ENCODE peak calls at places on chromosomes 6 and 20, in seven cellular contexts. One of them, this sample, is unnamed. For H3K4me1, the result is how much of the 10 kb centered on the place peaks cover.

GRCh38 chr6:4940416-4940815 is 63.4 kb downstream of the RPP40 start:
- DNase-seq in astrocyte: peak
- DNase-seq in OCI-LY7: no peak
- DNase-seq in GM23338: no peak
- DNase-seq in heart left ventricle: no peak
- DNase-seq in heart right ventricle: no peak
- DNase-seq in tibial nerve: no peak
- DNase-seq in this sample: no peak

GRCh38 chr6:135419162-135419561 is 78.4 kb downstream of the AHI1 start:
- DNase-seq in heart right ventricle: no peak
- DNase-seq in GM23338: no peak
- DNase-seq in heart left ventricle: no peak
- DNase-seq in OCI-LY7: no peak
- DNase-seq in tibial nerve: no peak
- DNase-seq in astrocyte: peak
- DNase-seq in this sample: no peak

GRCh38 chr6:37653229-37653628 is 44.5 kb downstream of the MDGA1 start:
- DNase-seq in astrocyte: no peak
- DNase-seq in tibial nerve: no peak
- DNase-seq in heart right ventricle: no peak
- DNase-seq in OCI-LY7: no peak
- DNase-seq in GM23338: no peak
- DNase-seq in heart left ventricle: no peak
- DNase-seq in this sample: no peak

GRCh38 chr6:169847773-169848380 is 96.5 kb downstream of the ERMARD start:
- DNase-seq in tibial nerve: no peak
- DNase-seq in GM23338: no peak
- DNase-seq in heart left ventricle: no peak
- DNase-seq in heart right ventricle: no peak
- DNase-seq in astrocyte: no peak
- DNase-seq in OCI-LY7: no peak
- DNase-seq in this sample: no peak

GRCh38 chr6:149889321-149889720 is 8.6 kb downstream of the RAET1E start:
- DNase-seq in heart right ventricle: no peak
- DNase-seq in tibial nerve: no peak
- DNase-seq in heart left ventricle: no peak
- DNase-seq in OCI-LY7: no peak
- DNase-seq in GM23338: no peak
- DNase-seq in astrocyte: peak
- DNase-seq in this sample: no peak

GRCh38 chr6:91462236-91462635 is 875.4 kb upstream of the MAP3K7 start:
- DNase-seq in heart left ventricle: no peak
- DNase-seq in astrocyte: peak
- DNase-seq in GM23338: no peak
- DNase-seq in heart right ventricle: no peak
- DNase-seq in tibial nerve: no peak
- DNase-seq in OCI-LY7: no peak
- DNase-seq in this sample: no peak

GRCh38 chr20:5821627-5822215 is 71.5 kb downstream of the SHLD1 start:
- DNase-seq in OCI-LY7: no peak
- DNase-seq in heart left ventricle: no peak
- DNase-seq in GM23338: no peak
- DNase-seq in tibial nerve: no peak
- DNase-seq in heart right ventricle: no peak
- DNase-seq in astrocyte: no peak
- DNase-seq in this sample: no peak

GRCh38 chr6:119348308-119349040 is 1.1 kb downstream of the MAN1A1 start:
- DNase-seq in astrocyte: peak
- DNase-seq in heart right ventricle: peak
- DNase-seq in GM23338: peak
- DNase-seq in heart left ventricle: peak
- DNase-seq in tibial nerve: no peak
- DNase-seq in OCI-LY7: peak
- DNase-seq in this sample: peak

GRCh38 chr20:57594092-57594911 is 25.9 kb downstream of the ZBP1 start:
- DNase-seq in GM23338: peak
- DNase-seq in heart left ventricle: no peak
- DNase-seq in tibial nerve: no peak
- DNase-seq in heart right ventricle: peak
- DNase-seq in OCI-LY7: peak
- DNase-seq in astrocyte: no peak
- DNase-seq in this sample: peak

GRCh38 chr6:111791415-111791814 is 81.8 kb downstream of the FYN start:
- DNase-seq in heart left ventricle: no peak
- DNase-seq in OCI-LY7: no peak
- DNase-seq in GM23338: peak
- DNase-seq in astrocyte: peak
- DNase-seq in tibial nerve: no peak
- DNase-seq in heart right ventricle: no peak
- DNase-seq in this sample: no peak

GRCh38 chr6:139520321-139520768 is 145.9 kb upstream of the CITED2 start:
- DNase-seq in OCI-LY7: no peak
- DNase-seq in GM23338: no peak
- DNase-seq in tibial nerve: no peak
- DNase-seq in astrocyte: no peak
- DNase-seq in heart right ventricle: no peak
- DNase-seq in heart left ventricle: no peak
- DNase-seq in this sample: no peak

GRCh38 chr6:85460951-85461805 is 11.3 kb downstream of the NT5E start:
- DNase-seq in astrocyte: peak
- DNase-seq in GM23338: no peak
- DNase-seq in tibial nerve: no peak
- DNase-seq in heart left ventricle: no peak
- DNase-seq in OCI-LY7: peak
- DNase-seq in heart right ventricle: no peak
- DNase-seq in this sample: no peak

GRCh38 chr6:89539779-89540178 is 98.8 kb downstream of the LYRM2 start:
- DNase-seq in heart right ventricle: no peak
- DNase-seq in astrocyte: no peak
- DNase-seq in OCI-LY7: no peak
- DNase-seq in tibial nerve: no peak
- DNase-seq in heart left ventricle: no peak
- DNase-seq in GM23338: no peak
- DNase-seq in this sample: no peak

GRCh38 chr20:62369508-62370114 is 2.5 kb upstream of the LAMA5 start:
- DNase-seq in heart right ventricle: no peak
- DNase-seq in GM23338: no peak
- DNase-seq in OCI-LY7: no peak
- DNase-seq in tibial nerve: no peak
- DNase-seq in astrocyte: no peak
- DNase-seq in heart left ventricle: peak
- DNase-seq in this sample: no peak

GRCh38 chr20:62370115-62370806 is 3.1 kb upstream of the LAMA5 start:
- DNase-seq in GM23338: no peak
- DNase-seq in heart left ventricle: peak
- DNase-seq in tibial nerve: peak
- DNase-seq in OCI-LY7: no peak
- DNase-seq in astrocyte: peak
- DNase-seq in heart right ventricle: peak
- DNase-seq in this sample: no peak

GRCh38 chr20:62371588-62372041 is 4.5 kb upstream of the LAMA5 start:
- DNase-seq in OCI-LY7: no peak
- DNase-seq in astrocyte: no peak
- DNase-seq in tibial nerve: no peak
- DNase-seq in heart right ventricle: no peak
- DNase-seq in heart left ventricle: peak
- DNase-seq in GM23338: no peak
- DNase-seq in this sample: no peak

GRCh38 chr20:62372042-62372993 is 5.2 kb upstream of the LAMA5 start:
- DNase-seq in heart right ventricle: no peak
- DNase-seq in astrocyte: no peak
- DNase-seq in GM23338: no peak
- DNase-seq in heart left ventricle: peak
- DNase-seq in tibial nerve: no peak
- DNase-seq in OCI-LY7: no peak
- DNase-seq in this sample: no peak

GRCh38 chr20:62370807-62371587 is 3.9 kb upstream of the LAMA5 start:
- DNase-seq in heart left ventricle: peak
- DNase-seq in heart right ventricle: no peak
- DNase-seq in GM23338: no peak
- DNase-seq in tibial nerve: no peak
- DNase-seq in astrocyte: no peak
- DNase-seq in OCI-LY7: no peak
- DNase-seq in this sample: no peak
- H3K4me1 ChIP-seq in heart left ventricle: half or more
- H3K4me1 ChIP-seq in heart right ventricle: half or more
- H3K4me1 ChIP-seq in GM23338: under half
- H3K4me1 ChIP-seq in tibial nerve: half or more
- H3K4me1 ChIP-seq in astrocyte: under half
- H3K4me1 ChIP-seq in OCI-LY7: under half
- H3K4me1 ChIP-seq in this sample: under half

GRCh38 chr6:34149831-34150400 is 4.0 kb upstream of the GRM4 start:
- DNase-seq in astrocyte: no peak
- DNase-seq in tibial nerve: no peak
- DNase-seq in GM23338: no peak
- DNase-seq in OCI-LY7: no peak
- DNase-seq in heart left ventricle: peak
- DNase-seq in heart right ventricle: no peak
- DNase-seq in this sample: no peak

GRCh38 chr6:34152806-34153565 is 7.1 kb upstream of the GRM4 start:
- DNase-seq in heart left ventricle: peak
- DNase-seq in heart right ventricle: no peak
- DNase-seq in astrocyte: no peak
- DNase-seq in tibial nerve: no peak
- DNase-seq in OCI-LY7: no peak
- DNase-seq in GM23338: no peak
- DNase-seq in this sample: no peak

GRCh38 chr6:34150766-34151165 is 4.9 kb upstream of the GRM4 start:
- DNase-seq in OCI-LY7: no peak
- DNase-seq in GM23338: no peak
- DNase-seq in tibial nerve: no peak
- DNase-seq in heart left ventricle: peak
- DNase-seq in heart right ventricle: no peak
- DNase-seq in astrocyte: no peak
- DNase-seq in this sample: no peak

GRCh38 chr6:34152042-34152524 is 6.2 kb upstream of the GRM4 start:
- DNase-seq in heart right ventricle: no peak
- DNase-seq in astrocyte: no peak
- DNase-seq in heart left ventricle: peak
- DNase-seq in GM23338: no peak
- DNase-seq in tibial nerve: no peak
- DNase-seq in OCI-LY7: no peak
- DNase-seq in this sample: no peak

DNA sequence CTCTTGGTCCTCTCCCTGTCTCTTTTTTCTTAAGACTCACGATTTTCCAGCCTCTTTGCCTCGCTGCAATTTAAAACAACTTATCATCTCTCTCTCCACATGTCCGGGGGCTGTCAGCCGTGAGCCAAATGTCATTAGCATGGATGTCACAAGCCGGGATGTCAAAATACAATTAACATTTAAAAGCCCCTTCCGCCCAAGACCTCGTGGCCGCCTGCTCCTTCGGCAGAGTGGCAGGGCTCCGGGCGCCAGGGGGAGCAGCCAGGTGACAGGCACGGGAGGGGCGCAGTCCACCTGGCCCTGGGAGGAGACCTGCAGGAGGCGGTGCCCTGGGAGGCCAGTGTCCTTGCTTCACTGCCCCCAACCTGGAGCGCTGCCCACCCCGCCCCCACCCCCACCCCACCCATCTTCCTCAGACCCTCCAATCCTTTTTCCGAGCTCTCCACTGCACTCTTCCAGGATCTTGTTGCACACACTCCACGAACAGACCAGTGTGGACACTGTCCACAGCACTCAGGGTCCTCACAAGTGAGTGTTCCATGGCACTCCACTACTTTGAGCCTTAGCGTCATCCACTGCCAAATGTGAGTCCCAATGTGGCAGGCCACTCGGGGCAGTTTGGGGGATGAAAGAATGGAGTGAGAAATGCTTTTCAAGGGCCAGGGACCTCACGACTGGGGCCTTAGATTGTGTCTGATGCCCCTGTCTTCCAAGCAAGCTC is 5.6 kb upstream of the GRM4 start:
- DNase-seq in astrocyte: no peak
- DNase-seq in heart left ventricle: peak
- DNase-seq in heart right ventricle: no peak
- DNase-seq in tibial nerve: no peak
- DNase-seq in OCI-LY7: peak
- DNase-seq in GM23338: peak
- DNase-seq in this sample: no peak
- TF ChIP-seq CTCF in astrocyte: no peak
- TF ChIP-seq CTCF in heart left ventricle: no peak
- TF ChIP-seq CTCF in heart right ventricle: no peak
- TF ChIP-seq CTCF in tibial nerve: no peak
- TF ChIP-seq CTCF in OCI-LY7: no peak
- TF ChIP-seq CTCF in GM23338: no peak
- TF ChIP-seq CTCF in this sample: no peak

GRCh38 chr6:137869781-137870180 is 2.7 kb downstream of the TNFAIP3 start:
- DNase-seq in OCI-LY7: no peak
- DNase-seq in heart left ventricle: no peak
- DNase-seq in astrocyte: no peak
- DNase-seq in tibial nerve: no peak
- DNase-seq in heart right ventricle: no peak
- DNase-seq in GM23338: no peak
- DNase-seq in this sample: no peak

GRCh38 chr6:137870744-137871247 is 3.7 kb downstream of the TNFAIP3 start:
- DNase-seq in tibial nerve: no peak
- DNase-seq in heart right ventricle: no peak
- DNase-seq in astrocyte: no peak
- DNase-seq in heart left ventricle: no peak
- DNase-seq in GM23338: peak
- DNase-seq in OCI-LY7: peak
- DNase-seq in this sample: peak

GRCh38 chr6:137868721-137869631 is 1.9 kb downstream of the TNFAIP3 start:
- DNase-seq in tibial nerve: no peak
- DNase-seq in astrocyte: no peak
- DNase-seq in heart left ventricle: no peak
- DNase-seq in OCI-LY7: peak
- DNase-seq in GM23338: no peak
- DNase-seq in heart right ventricle: no peak
- DNase-seq in this sample: no peak

GRCh38 chr6:137871299-137871698 is 4.2 kb downstream of the TNFAIP3 start:
- DNase-seq in astrocyte: no peak
- DNase-seq in heart left ventricle: no peak
- DNase-seq in GM23338: no peak
- DNase-seq in tibial nerve: no peak
- DNase-seq in heart right ventricle: no peak
- DNase-seq in OCI-LY7: no peak
- DNase-seq in this sample: no peak

GRCh38 chr6:137870286-137870685 is 3.2 kb downstream of the TNFAIP3 start:
- DNase-seq in heart left ventricle: no peak
- DNase-seq in astrocyte: no peak
- DNase-seq in heart right ventricle: no peak
- DNase-seq in OCI-LY7: no peak
- DNase-seq in tibial nerve: no peak
- DNase-seq in GM23338: no peak
- DNase-seq in this sample: no peak
- H3K4me1 ChIP-seq in heart left ventricle: under half
- H3K4me1 ChIP-seq in astrocyte: under half
- H3K4me1 ChIP-seq in heart right ventricle: under half
- H3K4me1 ChIP-seq in OCI-LY7: half or more
- H3K4me1 ChIP-seq in tibial nerve: under half
- H3K4me1 ChIP-seq in GM23338: under half
- H3K4me1 ChIP-seq in this sample: half or more

GRCh38 chr6:558089-558488 is 98.8 kb downstream of the HUS1B start:
- DNase-seq in astrocyte: no peak
- DNase-seq in tibial nerve: no peak
- DNase-seq in OCI-LY7: peak
- DNase-seq in heart left ventricle: no peak
- DNase-seq in GM23338: no peak
- DNase-seq in heart right ventricle: no peak
- DNase-seq in this sample: no peak
- TF ChIP-seq CTCF in astrocyte: peak
- TF ChIP-seq CTCF in tibial nerve: no peak
- TF ChIP-seq CTCF in OCI-LY7: peak
- TF ChIP-seq CTCF in heart left ventricle: no peak
- TF ChIP-seq CTCF in GM23338: peak
- TF ChIP-seq CTCF in heart right ventricle: no peak
- TF ChIP-seq CTCF in this sample: no peak